ENCODE peak calls at places on chromosome 9, in nine cellular contexts. F is adrenal gland, X is astrocyte, A is RWPE1, D is AG04450, P is MCF 10A, H is bronchial epithelial cell, O is astrocyte of the spinal cord, I is progenitor cell of endocrine pancreas. E is an unnamed sample.

GRCh38 chr9:14488421-14489190 is 174.7 kb upstream of the NFIB start:
- DNase-seq in A (no peak), O (no peak), H (no peak), P (no peak), X (no peak), D (no peak), F (no peak), I (no peak), E (no peak)

GRCh38 chr9:133067813-133068212 is 6.0 kb downstream of the CEL start:
- DNase-seq in H (peak), D (no peak), I (no peak), P (peak), X (no peak), O (no peak), A (peak), F (no peak), E (no peak)

GRCh38 chr9:419571-420156 is 205.0 kb downstream of the DOCK8 start:
- DNase-seq in A (peak), P (peak), F (no peak), O (peak), I (no peak), D (no peak), X (peak), H (peak), E (peak)

GRCh38 chr9:128619127-128619526 is 37.5 kb downstream of the DYNC2I2 start:
- DNase-seq in A (no peak), D (no peak), O (no peak), I (no peak), F (no peak), H (no peak), P (no peak), X (no peak), E (no peak)

GRCh38 chr9:124180557-124180956 is 77.2 kb upstream of the NEK6 start:
- DNase-seq in I (no peak), X (peak), D (peak), O (no peak), F (no peak), H (no peak), P (peak), A (no peak), E (peak)

GRCh38 chr9:97046228-97046627 is 7.3 kb upstream of the CTSV start:
- DNase-seq in D (no peak), F (no peak), P (peak), O (peak), X (peak), H (peak), I (no peak), A (peak), E (no peak)

GRCh38 chr9:135619599-135619886 is 19.8 kb downstream of the GLT6D1 start:
- DNase-seq in I (no peak), A (no peak), X (no peak), F (no peak), D (no peak), P (no peak), H (no peak), O (no peak), E (no peak)

GRCh38 chr9:136110082-136111061 is 8.3 kb downstream of the TMEM250 start:
- DNase-seq in X (no peak), I (no peak), P (no peak), O (peak), D (no peak), H (no peak), A (no peak), F (no peak), E (no peak)

GRCh38 chr9:76269789-76270188 is 124.4 kb downstream of the RFK start:
- DNase-seq in I (no peak), D (peak), X (peak), F (no peak), A (peak), H (peak), P (no peak), O (peak), E (no peak)

GRCh38 chr9:133955821-133956411 is 36.2 kb downstream of the VAV2 start:
- DNase-seq in A (no peak), D (no peak), X (peak), P (no peak), O (peak), H (no peak), I (no peak), F (no peak), E (no peak)

GRCh38 chr9:95057121-95057520 is 260.4 kb downstream of the FANCC start:
- DNase-seq in H (no peak), P (no peak), X (peak), F (no peak), O (peak), D (peak), A (no peak), I (no peak), E (no peak)

GRCh38 chr9:20649381-20649780 is 27.1 kb upstream of the MLLT3 start:
- DNase-seq in O (no peak), F (no peak), I (no peak), H (peak), X (no peak), D (no peak), P (peak), A (no peak), E (no peak)

GRCh38 chr9:5886114-5886939 is 4.4 kb upstream of the MLANA start:
- DNase-seq in O (peak), I (peak), F (peak), D (peak), P (peak), X (peak), H (peak), A (peak), E (peak)

GRCh38 chr9:20307662-20308061 is 314.6 kb downstream of the MLLT3 start:
- DNase-seq in O (no peak), I (no peak), X (no peak), A (no peak), F (no peak), P (no peak), D (no peak), H (no peak), E (no peak)

GRCh38 chr9:536597-537511 is 304.6 kb upstream of the DMRT1 start:
- DNase-seq in D (no peak), P (no peak), I (no peak), O (no peak), F (no peak), H (peak), X (no peak), A (no peak), E (no peak)

GRCh38 chr9:70355801-70356200 is 58.7 kb downstream of the KLF9 start:
- DNase-seq in H (no peak), I (no peak), X (no peak), F (no peak), A (no peak), P (no peak), D (no peak), O (no peak), E (no peak)

GRCh38 chr9:106668534-106668933 is 194.4 kb upstream of the ZNF462 start:
- DNase-seq in D (no peak), F (no peak), P (no peak), X (no peak), I (no peak), A (no peak), O (no peak), H (no peak), E (no peak)

GRCh38 chr9:136902259-136902821 is 16.0 kb downstream of the TRAF2 start:
- DNase-seq in A (peak), H (peak), I (no peak), D (peak), O (peak), P (peak), F (peak), X (peak), E (no peak)

GRCh38 chr9:126724226-126724625 is 80.6 kb upstream of the ZBTB43 start:
- DNase-seq in H (no peak), A (no peak), I (no peak), X (no peak), F (no peak), P (no peak), O (no peak), D (no peak), E (no peak)

GRCh38 chr9:115649991-115650472 is 503.6 kb upstream of the PAPPA start:
- DNase-seq in X (peak), A (no peak), I (no peak), D (peak), H (no peak), F (peak), P (no peak), O (peak), E (peak)

GRCh38 chr9:37471942-37472679 is 6.9 kb upstream of the ZBTB5 start:
- DNase-seq in P (peak), X (peak), F (peak), O (peak), H (peak), D (peak), I (no peak), A (peak), E (peak)

GRCh38 chr9:135615666-135616620 is 23.4 kb downstream of the GLT6D1 start:
- DNase-seq in P (no peak), X (no peak), H (no peak), D (no peak), F (no peak), I (no peak), A (no peak), O (no peak), E (no peak)

GRCh38 chr9:69899491-69899890 is 78.9 kb downstream of the CFAP95 start:
- DNase-seq in I (no peak), D (no peak), O (no peak), X (no peak), A (no peak), H (no peak), F (no peak), P (no peak), E (no peak)

GRCh38 chr9:2336055-2336454 is 285.5 kb upstream of the VLDLR start:
- DNase-seq in H (peak), P (no peak), F (no peak), X (no peak), D (no peak), A (no peak), O (peak), I (no peak), E (peak)

GRCh38 chr9:107637421-107638420 is 148.2 kb upstream of the KLF4 start:
- DNase-seq in H (peak), D (peak), I (peak), A (peak), O (peak), X (peak), P (no peak), F (peak), E (peak)

GRCh38 chr9:123335227-123335985 is 20.6 kb upstream of the CRB2 start:
- DNase-seq in H (peak), P (no peak), X (peak), F (no peak), D (peak), O (peak), I (no peak), A (peak), E (peak)

GRCh38 chr9:91572044-91572443 is 148.4 kb upstream of the NFIL3 start:
- DNase-seq in O (peak), H (peak), I (no peak), A (peak), P (peak), D (no peak), X (peak), F (no peak), E (no peak)

GRCh38 chr9:99221623-99222415 is at the start of the genes ALG2 and SEC61B:
- DNase-seq in X (peak), D (peak), O (peak), H (peak), F (peak), P (peak), A (peak), I (peak), E (peak)
- TF ChIP-seq CTCF in X (no peak), D (no peak), O (no peak), H (no peak), F (peak), P (no peak), A (no peak), I (no peak), E (no peak)

GRCh38 chr9:85716031-85716877 is 25.5 kb downstream of the AGTPBP1 start:
- DNase-seq in X (no peak), O (no peak), F (no peak), A (no peak), I (no peak), H (peak), P (peak), D (no peak), E (no peak)
- TF ChIP-seq CTCF in X (no peak), O (no peak), F (no peak), A (no peak), I (no peak), H (no peak), P (no peak), D (peak), E (peak)

DNA sequence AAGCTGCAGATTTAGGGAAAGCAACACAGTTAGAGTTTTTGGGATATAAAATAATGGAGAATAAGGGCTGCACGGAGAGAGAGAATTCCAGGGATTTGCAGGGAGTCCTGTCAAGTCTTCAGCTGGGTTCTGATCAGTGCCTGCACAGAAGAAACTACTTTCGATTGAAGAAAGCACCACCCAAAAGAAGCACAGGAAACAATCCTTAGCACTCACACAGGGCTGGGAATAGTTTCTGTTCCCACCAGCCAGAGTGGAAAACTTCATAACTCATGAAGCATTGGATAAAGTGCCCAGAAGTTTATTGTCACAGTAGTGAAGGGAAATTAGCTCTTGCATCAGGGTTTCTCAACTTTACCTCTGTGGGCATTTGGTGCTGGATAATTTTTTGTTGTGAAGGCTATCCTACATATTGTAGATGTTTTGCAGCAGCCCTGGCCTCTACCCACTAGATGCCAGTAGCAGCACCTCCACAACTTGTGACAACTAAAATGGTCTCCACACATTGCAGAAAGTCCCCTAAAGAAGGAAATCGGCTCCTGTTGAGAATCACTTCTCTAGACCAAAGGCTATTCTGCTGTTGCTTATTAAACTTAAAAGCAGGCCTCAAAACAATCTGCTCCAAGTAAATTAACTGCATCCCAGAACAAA is 71.0 kb upstream of the FAM120A start:
- DNase-seq in H (no peak), X (no peak), D (no peak), F (no peak), O (no peak), P (no peak), A (no peak), I (no peak), E (no peak)
- TF ChIP-seq CTCF in H (no peak), X (no peak), D (peak), F (no peak), O (no peak), P (no peak), A (no peak), I (no peak), E (no peak)

GRCh38 chr9:131367445-131367844 is 26.4 kb upstream of the PRRC2B start:
- DNase-seq in X (no peak), D (no peak), A (no peak), P (no peak), F (no peak), I (no peak), O (no peak), H (no peak), E (no peak)

GRCh38 chr9:131370638-131371037 is 23.2 kb upstream of the PRRC2B start:
- DNase-seq in I (no peak), O (no peak), F (no peak), X (no peak), H (peak), P (no peak), D (no peak), A (peak), E (no peak)

GRCh38 chr9:131361202-131361833 is 32.6 kb upstream of the PRRC2B start:
- DNase-seq in I (no peak), X (peak), O (peak), P (peak), H (peak), F (no peak), A (no peak), D (no peak), E (peak)

GRCh38 chr9:131365546-131365945 is 28.3 kb upstream of the PRRC2B start:
- DNase-seq in A (no peak), D (no peak), O (no peak), F (no peak), I (no peak), H (no peak), P (no peak), X (no peak), E (no peak)

GRCh38 chr9:131366745-131367401 is 27.0 kb upstream of the PRRC2B start:
- DNase-seq in P (peak), A (peak), F (no peak), D (no peak), X (peak), O (peak), H (peak), I (peak), E (peak)
- TF ChIP-seq CTCF in P (no peak), A (peak), F (peak), D (peak), X (peak), O (peak), H (peak), I (peak), E (peak)